ENCODE peak calls at places on chromosomes 7 and 10, in six cellular contexts. O, A, G, R, I and M are unnamed samples.

GRCh38 chr10:97058521-97058920 is 127.2 kb downstream of the SLIT1 start:
- DNase-seq in I (no peak), O (no peak), A (no peak), G (no peak), R (peak), M (no peak)

GRCh38 chr10:71292624-71293445 is 26.2 kb upstream of the SLC29A3 start:
- DNase-seq in G (no peak), A (no peak), I (no peak), R (no peak), O (no peak), M (no peak)

GRCh38 chr10:27995311-27995710 is 3.6 kb downstream of the ODAD2 start:
- DNase-seq in O (no peak), I (no peak), G (no peak), R (no peak), A (no peak), M (no peak)

GRCh38 chr7:6271694-6272371 is 591 bp downstream of the CYTH3 start:
- DNase-seq in A (peak), I (peak), O (peak), R (peak), G (peak), M (no peak)

GRCh38 chr7:4841007-4841784 is 20.6 kb downstream of the PAPOLB start:
- DNase-seq in R (no peak), A (no peak), G (no peak), I (no peak), O (no peak), M (no peak)

GRCh38 chr10:113666682-113667252 is 2.9 kb upstream of the NRAP start:
- DNase-seq in O (no peak), R (no peak), I (no peak), G (no peak), A (no peak), M (no peak)

GRCh38 chr10:97407211-97407951 is 6.2 kb upstream of the RRP12 start:
- DNase-seq in A (no peak), I (no peak), O (peak), G (peak), R (peak), M (peak)

GRCh38 chr10:86257683-86258082 is 108.9 kb downstream of the GRID1 start:
- DNase-seq in A (no peak), O (no peak), R (no peak), G (no peak), I (no peak), M (no peak)

GRCh38 chr7:1331576-1332467 is 99.2 kb downstream of the UNCX start:
- DNase-seq in O (no peak), A (peak), G (no peak), I (no peak), R (no peak), M (no peak)

GRCh38 chr10:48649349-48649944 is 35.2 kb upstream of the WDFY4 start:
- DNase-seq in I (no peak), R (no peak), G (no peak), A (no peak), O (no peak), M (no peak)